ENCODE peak calls at places on chromosomes 11 and 22, in six cellular contexts. Y is A549, M is lower lobe of right lung, Z is colonic mucosa, U is gastrocnemius medialis, L is WTC11. X is an unnamed sample.

GRCh38 chr11:114447892-114448291 is 8.6 kb downstream of the REXO2 start:
- DNase-seq in Y (no peak), M (no peak), Z (no peak), U (no peak), L (no peak), X (no peak)

GRCh38 chr22:17057959-17058814 is 26.6 kb upstream of the IL17RA start:
- DNase-seq in Y (peak), M (peak), Z (peak), U (peak), L (peak), X (peak)

GRCh38 chr11:12587333-12587997 is 86.8 kb upstream of the TEAD1 start:
- DNase-seq in Y (no peak), M (no peak), Z (no peak), U (no peak), L (no peak), X (no peak)

GRCh38 chr22:46061431-46062231 is 84.7 kb upstream of the WNT7B start:
- DNase-seq in Y (no peak), M (peak), Z (no peak), U (no peak), L (peak), X (no peak)

GRCh38 chr11:27423125-27423524 is 49.5 kb downstream of the LGR4 start:
- DNase-seq in Y (no peak), M (no peak), Z (peak), U (peak), L (no peak), X (no peak)

GRCh38 chr11:78802058-78802633 is 227.5 kb upstream of the NARS2 start:
- DNase-seq in Y (no peak), M (no peak), Z (no peak), U (no peak), L (no peak), X (no peak)

GRCh38 chr11:10938231-10938630 is 80.4 kb upstream of the ZBED5 start:
- DNase-seq in Y (no peak), M (no peak), Z (no peak), U (no peak), L (no peak), X (no peak)

GRCh38 chr11:2547806-2548205 is 103.0 kb downstream of the KCNQ1 start:
- DNase-seq in Y (no peak), M (peak), Z (no peak), U (no peak), L (no peak), X (no peak)

GRCh38 chr11:132312616-132313210 is 942.3 kb downstream of the NTM start:
- DNase-seq in Y (no peak), M (no peak), Z (no peak), U (no peak), L (peak), X (peak)

GRCh38 chr11:64864473-64865285 is 13.7 kb downstream of the EHD1 start:
- DNase-seq in Y (no peak), M (peak), Z (no peak), U (no peak), L (no peak), X (peak)

GRCh38 chr22:32802291-32802826 is 854 bp downstream of the TIMP3 start:
- DNase-seq in Y (no peak), M (no peak), Z (no peak), U (no peak), L (no peak), X (no peak)

GRCh38 chr11:34749666-34750659 is 129.1 kb downstream of the EHF start:
- DNase-seq in Y (no peak), M (peak), Z (no peak), U (peak), L (no peak), X (no peak)

GRCh38 chr11:78784321-78785061 is 209.8 kb upstream of the NARS2 start:
- DNase-seq in Y (no peak), M (no peak), Z (no peak), U (no peak), L (no peak), X (no peak)

GRCh38 chr11:130894322-130895025 is 21.8 kb downstream of the SNX19 start:
- DNase-seq in Y (peak), M (peak), Z (peak), U (peak), L (peak), X (peak)

GRCh38 chr22:30150212-30150611 is 69.9 kb downstream of the HORMAD2 start:
- DNase-seq in Y (no peak), M (no peak), Z (no peak), U (no peak), L (no peak), X (no peak)

GRCh38 chr22:22756109-22756508 is 111.7 kb downstream of the GGTLC2 start:
- DNase-seq in Y (no peak), M (no peak), Z (no peak), U (no peak), L (no peak), X (no peak)

GRCh38 chr22:50148991-50149721 is 21.4 kb upstream of the PANX2 start:
- DNase-seq in Y (peak), M (peak), Z (peak), U (no peak), L (peak), X (peak)

GRCh38 chr22:28198692-28199091 is 279.6 kb upstream of the PITPNB start:
- DNase-seq in Y (no peak), M (no peak), Z (no peak), U (no peak), L (no peak), X (no peak)

GRCh38 chr22:48244388-48245118 is 1482.1 kb downstream of the TBC1D22A start:
- DNase-seq in Y (no peak), M (no peak), Z (peak), U (no peak), L (no peak), X (no peak)

GRCh38 chr11:128568166-128568778 is 19.1 kb downstream of the ETS1 start:
- DNase-seq in Y (no peak), M (no peak), Z (no peak), U (no peak), L (no peak), X (no peak)

GRCh38 chr22:19795617-19796008 is 35.0 kb downstream of the TBX1 start:
- DNase-seq in Y (no peak), M (peak), Z (no peak), U (no peak), L (no peak), X (no peak)

GRCh38 chr11:123546515-123546914 is 107.9 kb downstream of the SCN3B start:
- DNase-seq in Y (no peak), M (no peak), Z (no peak), U (no peak), L (no peak), X (no peak)

GRCh38 chr11:63564785-63565350 is 1.7 kb upstream of the PLAAT2 start:
- DNase-seq in Y (no peak), M (peak), Z (peak), U (no peak), L (no peak), X (no peak)

GRCh38 chr11:8307601-8308000 is 43.9 kb upstream of the LMO1 start:
- DNase-seq in Y (no peak), M (no peak), Z (no peak), U (no peak), L (no peak), X (no peak)

GRCh38 chr22:46546466-46547178 is 9.2 kb upstream of the CELSR1 start:
- DNase-seq in Y (no peak), M (peak), Z (no peak), U (no peak), L (no peak), X (no peak)

GRCh38 chr11:48090174-48090573 is 109.8 kb downstream of the PTPRJ start:
- DNase-seq in Y (no peak), M (no peak), Z (no peak), U (no peak), L (no peak), X (no peak)

GRCh38 chr11:112770487-112770886 is 190.7 kb upstream of the NCAM1 start:
- DNase-seq in Y (no peak), M (no peak), Z (no peak), U (peak), L (no peak), X (no peak)

GRCh38 chr22:24563246-24563645 is 7.4 kb downstream of the SNRPD3 start:
- DNase-seq in Y (no peak), M (no peak), Z (no peak), U (no peak), L (no peak), X (no peak)

GRCh38 chr11:31844351-31844750 is 33.2 kb upstream of the PAX6 start:
- DNase-seq in Y (no peak), M (no peak), Z (no peak), U (no peak), L (no peak), X (no peak)

GRCh38 chr11:61347916-61348461 is 13.7 kb downstream of the CYB561A3 start:
- DNase-seq in Y (no peak), M (no peak), Z (no peak), U (no peak), L (no peak), X (no peak)

GRCh38 chr11:22192289-22192641 is 620 bp upstream of the ANO5 start:
- DNase-seq in Y (peak), M (no peak), Z (peak), U (peak), L (peak), X (peak)

GRCh38 chr11:121557348-121557747 is 104.6 kb upstream of the SORL1-AS1 start:
- DNase-seq in Y (no peak), M (no peak), Z (no peak), U (no peak), L (no peak), X (peak)

GRCh38 chr22:16824718-16825687 is at the start of gene XKR3:
- DNase-seq in Y (no peak), M (no peak), Z (no peak), U (no peak), L (no peak), X (no peak)

GRCh38 chr11:107263865-107264563 is 193.6 kb downstream of the CWF19L2 start:
- DNase-seq in Y (no peak), M (no peak), Z (no peak), U (no peak), L (no peak), X (no peak)

GRCh38 chr11:61037694-61038093 is 64.6 kb upstream of the CD5 start:
- DNase-seq in Y (no peak), M (no peak), Z (no peak), U (no peak), L (no peak), X (no peak)

GRCh38 chr11:58285483-58286040 is 17.5 kb upstream of the OR10W1 start:
- DNase-seq in Y (no peak), M (no peak), Z (no peak), U (no peak), L (no peak), X (no peak)

GRCh38 chr11:42974510-42974909 is 337.3 kb upstream of the API5 start:
- DNase-seq in Y (no peak), M (no peak), Z (no peak), U (no peak), L (peak), X (no peak)

GRCh38 chr11:81080476-81080875 is 1639.6 kb upstream of the TENM4 start:
- DNase-seq in Y (no peak), M (no peak), Z (no peak), U (no peak), L (no peak), X (no peak)

GRCh38 chr11:116501728-116502127 is 271.1 kb downstream of the BUD13 start:
- DNase-seq in Y (no peak), M (no peak), Z (no peak), U (no peak), L (no peak), X (no peak)

GRCh38 chr11:116498161-116498560 is 274.6 kb downstream of the BUD13 start:
- DNase-seq in Y (no peak), M (no peak), Z (no peak), U (no peak), L (no peak), X (no peak)

GRCh38 chr11:116500002-116500832 is 272.6 kb downstream of the BUD13 start:
- DNase-seq in Y (no peak), M (no peak), Z (no peak), U (no peak), L (no peak), X (no peak)

GRCh38 chr11:116500833-116501622 is 271.8 kb downstream of the BUD13 start:
- DNase-seq in Y (no peak), M (no peak), Z (no peak), U (no peak), L (peak), X (no peak)

DNA sequence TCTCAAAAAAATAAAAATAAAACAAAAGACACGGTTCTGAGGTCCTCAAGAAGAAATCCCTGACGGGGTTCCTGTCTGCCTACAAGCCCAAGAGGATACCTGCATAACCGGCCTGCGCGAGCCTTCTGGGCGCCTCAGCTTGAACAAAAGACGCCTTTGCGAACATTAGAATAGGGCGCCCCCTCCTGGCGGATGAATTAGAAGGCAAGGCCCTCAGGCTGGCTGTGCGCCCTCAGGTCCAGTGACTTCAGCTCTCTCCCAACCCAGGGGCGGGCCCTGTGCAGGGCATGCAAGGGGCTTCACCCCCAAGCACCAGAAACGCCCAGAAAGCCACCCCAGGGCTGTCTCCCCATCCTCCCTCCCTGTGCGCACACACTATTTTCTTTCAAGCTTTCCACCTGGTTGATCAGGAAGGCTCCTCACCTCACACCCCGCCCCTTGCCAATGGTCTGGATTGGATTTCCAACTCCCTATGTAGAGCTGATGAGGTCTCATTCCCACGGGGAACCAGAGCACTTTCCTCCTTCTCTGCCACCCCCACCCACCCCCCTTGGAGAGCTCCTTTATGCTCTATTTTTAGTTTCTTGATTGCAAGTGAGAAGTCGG is 273.3 kb downstream of the BUD13 start:
- DNase-seq in Y (peak), M (peak), Z (peak), U (peak), L (peak), X (peak)
- TF ChIP-seq CTCF in Y (peak), M (peak), Z (peak), U (peak), L (peak), X (peak)

GRCh38 chr11:83835423-83835822 is 549.3 kb upstream of the CCDC90B start:
- DNase-seq in Y (no peak), M (no peak), Z (no peak), U (no peak), L (no peak), X (peak)

GRCh38 chr11:83840326-83840725 is 554.2 kb upstream of the CCDC90B start:
- DNase-seq in Y (no peak), M (no peak), Z (no peak), U (no peak), L (no peak), X (no peak)

GRCh38 chr11:83831929-83832328 is 545.8 kb upstream of the CCDC90B start:
- DNase-seq in Y (no peak), M (no peak), Z (no peak), U (no peak), L (no peak), X (no peak)

GRCh38 chr11:83836883-83837654 is 550.9 kb upstream of the CCDC90B start:
- DNase-seq in Y (peak), M (no peak), Z (peak), U (no peak), L (peak), X (peak)
- TF ChIP-seq CTCF in Y (peak), M (peak), Z (peak), U (no peak), L (peak), X (peak)

GRCh38 chr11:858993-859339 is 16.3 kb downstream of the TSPAN4 start:
- DNase-seq in Y (no peak), M (no peak), Z (no peak), U (no peak), L (no peak), X (no peak)

GRCh38 chr11:861105-861479 is 18.4 kb downstream of the TSPAN4 start:
- DNase-seq in Y (no peak), M (no peak), Z (no peak), U (no peak), L (no peak), X (no peak)

GRCh38 chr11:860238-861104 is 17.8 kb downstream of the TSPAN4 start:
- DNase-seq in Y (no peak), M (no peak), Z (no peak), U (no peak), L (no peak), X (no peak)

GRCh38 chr11:858053-858992 is 15.7 kb downstream of the TSPAN4 start:
- DNase-seq in Y (no peak), M (no peak), Z (no peak), U (no peak), L (no peak), X (no peak)

GRCh38 chr11:859394-860131 is 16.9 kb downstream of the TSPAN4 start:
- DNase-seq in Y (peak), M (peak), Z (peak), U (no peak), L (no peak), X (no peak)
- TF ChIP-seq CTCF in Y (no peak), M (no peak), Z (no peak), U (no peak), L (no peak), X (no peak)

GRCh38 chr11:73403541-73403940 is 27.3 kb downstream of the RELT start:
- DNase-seq in Y (no peak), M (no peak), Z (no peak), U (no peak), L (no peak), X (no peak)

GRCh38 chr11:73404048-73404447 is 27.8 kb downstream of the RELT start:
- DNase-seq in Y (peak), M (peak), Z (no peak), U (no peak), L (peak), X (no peak)

GRCh38 chr11:73401924-73402833 is 26.0 kb downstream of the RELT start:
- DNase-seq in Y (no peak), M (no peak), Z (no peak), U (no peak), L (no peak), X (no peak)

GRCh38 chr11:73401217-73401923 is 25.2 kb downstream of the RELT start:
- DNase-seq in Y (no peak), M (no peak), Z (no peak), U (no peak), L (no peak), X (no peak)

DNA sequence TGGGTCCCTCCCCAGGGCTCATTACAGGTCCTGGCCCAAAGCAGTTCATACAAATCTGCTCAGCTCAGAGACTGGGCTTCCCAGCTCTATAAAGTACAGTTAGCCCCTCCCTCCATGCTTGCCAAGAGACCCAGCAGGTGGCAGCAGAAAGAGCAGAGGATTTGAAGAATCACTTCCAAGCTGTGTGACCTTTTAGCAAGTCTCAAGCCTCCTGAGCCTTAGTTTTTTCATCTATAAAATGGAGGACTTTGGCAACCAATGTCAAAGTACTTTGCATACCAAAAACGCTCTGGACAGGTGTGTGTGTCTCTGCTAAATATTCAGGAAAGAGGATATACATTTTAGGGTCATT is 26.6 kb downstream of the RELT start:
- DNase-seq in Y (no peak), M (no peak), Z (no peak), U (no peak), L (no peak), X (peak)
- TF ChIP-seq CTCF in Y (peak), M (no peak), Z (no peak), U (no peak), L (no peak), X (peak)

GRCh38 chr11:118608268-118609214 is 1.1 kb downstream of the PHLDB1 start:
- DNase-seq in Y (no peak), M (peak), Z (peak), U (peak), L (no peak), X (no peak)

GRCh38 chr11:118606844-118607228 is 579 bp upstream of the PHLDB1 start:
- DNase-seq in Y (no peak), M (no peak), Z (no peak), U (no peak), L (no peak), X (no peak)

GRCh38 chr11:118606157-118606843 is 1.1 kb upstream of the PHLDB1 start:
- DNase-seq in Y (no peak), M (no peak), Z (no peak), U (no peak), L (peak), X (no peak)

GRCh38 chr11:118609380-118610219 is 2.2 kb downstream of the PHLDB1 start:
- DNase-seq in Y (no peak), M (no peak), Z (no peak), U (no peak), L (peak), X (no peak)

DNA sequence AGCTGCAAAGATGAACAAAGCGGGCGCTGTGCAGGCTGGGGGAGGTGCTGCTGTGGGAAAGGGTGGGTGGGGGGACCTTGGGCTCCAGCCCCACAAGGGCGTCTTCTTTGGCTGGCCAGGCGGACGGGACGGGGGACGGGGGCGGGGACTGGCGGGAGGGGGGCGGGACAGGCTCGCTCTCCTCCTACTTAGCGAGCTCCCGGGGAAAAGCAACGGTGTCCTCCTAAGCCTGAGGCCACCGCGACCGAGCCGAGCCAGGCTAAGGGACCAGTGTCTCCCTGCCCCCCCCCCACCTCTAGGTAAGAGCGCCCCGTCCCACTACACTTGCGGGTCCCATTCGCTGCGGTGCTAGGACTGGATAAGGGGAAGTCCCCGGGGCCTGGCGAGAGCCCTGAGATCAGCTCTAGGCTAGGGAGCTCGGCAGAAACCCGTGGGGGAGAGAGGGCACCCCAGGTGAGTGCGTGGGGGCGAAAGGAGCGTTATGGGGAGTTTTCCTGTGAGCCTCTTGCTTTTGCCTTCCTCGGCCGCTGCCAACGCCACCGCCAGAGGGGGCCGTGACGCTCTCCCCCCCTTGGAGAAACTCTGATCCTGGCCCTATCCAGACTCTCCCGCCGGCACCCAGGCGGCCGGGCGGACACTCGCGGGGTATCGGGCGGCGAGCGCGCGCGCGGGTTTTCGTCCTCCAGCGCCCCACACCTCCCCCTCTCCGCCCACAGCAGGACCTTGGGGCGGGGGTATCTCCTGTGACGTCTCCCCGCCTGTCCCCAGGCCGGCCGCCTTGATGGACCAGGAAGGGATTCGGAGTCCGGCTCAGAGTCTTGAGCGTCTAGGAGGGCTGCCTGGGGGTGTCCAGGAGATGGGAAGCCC is at the start of gene PHLDB1:
- DNase-seq in Y (peak), M (peak), Z (peak), U (peak), L (peak), X (no peak)
- TF ChIP-seq CTCF in Y (peak), M (peak), Z (peak), U (peak), L (peak), X (peak)

GRCh38 chr11:103619480-103619879 is 417.0 kb upstream of the DDI1 start:
- DNase-seq in Y (no peak), M (no peak), Z (no peak), U (no peak), L (no peak), X (no peak)
- TF ChIP-seq CTCF in Y (peak), M (no peak), Z (no peak), U (no peak), L (no peak), X (peak)

GRCh38 chr11:25432376-25432775 is 899.6 kb upstream of the ANO3 start:
- DNase-seq in Y (no peak), M (no peak), Z (no peak), U (no peak), L (no peak), X (no peak)
- TF ChIP-seq CTCF in Y (no peak), M (no peak), Z (no peak), U (no peak), L (no peak), X (no peak)

X was measured in GM13977.